ENCODE peak calls at places on chromosomes 12 and 14, in seven cellular contexts. J, B, P, S, E, L and T are unnamed samples.

GRCh38 chr12:54603173-54603814 is 14.8 kb upstream of the PPP1R1A start:
- DNase-seq in J (peak; percentile 84), B (peak; percentile 85), P (peak; percentile 25), S (peak; percentile 70), E (peak; percentile 67), L (peak; percentile 72), T (peak; percentile 44)

GRCh38 chr12:108955225-108955835 is 65.5 kb downstream of the SVOP start:
- DNase-seq in J (peak; percentile 43), B (peak; percentile 8), P (no peak), S (no peak), E (peak; percentile 55), L (no peak), T (no peak)

GRCh38 chr12:75705749-75706719 is 194.6 kb upstream of the KRR1 start:
- DNase-seq in J (peak; percentile 97), B (no peak), P (no peak), S (no peak), E (no peak), L (no peak), T (peak; percentile 91)

GRCh38 chr12:26143291-26143690 is 18.5 kb upstream of the BHLHE41 start:
- DNase-seq in J (no peak), B (no peak), P (no peak), S (no peak), E (no peak), L (no peak), T (no peak)

GRCh38 chr12:56614627-56615026 is 15.5 kb downstream of the BAZ2A start:
- DNase-seq in J (no peak), B (no peak), P (no peak), S (no peak), E (no peak), L (no peak), T (no peak)

GRCh38 chr14:24954037-24954696 is 95.8 kb downstream of the STXBP6 start:
- DNase-seq in J (no peak), B (no peak), P (no peak), S (no peak), E (no peak), L (no peak), T (no peak)

GRCh38 chr14:104135121-104135903 is 3.1 kb upstream of the KIF26A start:
- DNase-seq in J (peak; percentile 14), B (peak; percentile 53), P (no peak), S (no peak), E (no peak), L (peak; percentile 44), T (no peak)

GRCh38 chr12:106994579-106995220 is 7.8 kb upstream of the MTERF2 start:
- DNase-seq in J (peak; percentile 52), B (no peak), P (no peak), S (no peak), E (no peak), L (no peak), T (no peak)

GRCh38 chr14:67551123-67551522 is 18.0 kb downstream of the PLEKHH1 start:
- DNase-seq in J (no peak), B (no peak), P (no peak), S (no peak), E (no peak), L (no peak), T (no peak)

GRCh38 chr12:68565391-68565903 is 45.3 kb upstream of the RAP1B start:
- DNase-seq in J (peak; percentile 58), B (peak; percentile 27), P (no peak), S (no peak), E (no peak), L (no peak), T (peak; percentile 67)